ENCODE peak calls at places on chromosomes 2 and 18, in six cellular contexts. P is IMR-90, V is mesendoderm, U is neuronal stem cell, X is H9, O is H1. Z is an unnamed sample. For H3K79me1, the result is how much of the 10 kb centered on the place peaks cover.

GRCh38 chr2:35347561-35347960 is 1008.0 kb upstream of the CRIM1 start:
- DNase-seq in P (no peak), U (no peak), X (no peak), V (no peak), O (no peak), Z (no peak)

GRCh38 chr2:63023444-63023843 is 27.2 kb upstream of the OTX1 start:
- DNase-seq in O (no peak), X (peak), P (peak), V (peak), U (no peak), Z (peak)

GRCh38 chr2:124542932-124543640 is 518.0 kb downstream of the CNTNAP5 start:
- DNase-seq in P (no peak), X (no peak), U (no peak), V (no peak), O (no peak), Z (no peak)

GRCh38 chr2:105711394-105711793 is 33.3 kb upstream of the NCK2 start:
- DNase-seq in U (no peak), P (no peak), O (no peak), X (no peak), V (no peak), Z (no peak)

GRCh38 chr2:185990861-185991525 is 252.4 kb downstream of the FSIP2 start:
- DNase-seq in O (no peak), P (peak), U (no peak), V (peak), X (no peak), Z (peak)

GRCh38 chr2:200575957-200576356 is 9.9 kb upstream of the AOX1 start:
- DNase-seq in O (no peak), X (no peak), V (no peak), U (no peak), P (peak), Z (peak)

GRCh38 chr2:18268400-18268799 is 292.1 kb downstream of the RDH14 start:
- DNase-seq in O (no peak), V (no peak), X (no peak), P (peak), U (no peak), Z (no peak)

GRCh38 chr2:63840081-63840784 is 1.5 kb upstream of the UGP2 start:
- DNase-seq in U (peak), O (no peak), P (no peak), V (peak), X (no peak), Z (peak)

GRCh38 chr2:70828914-70829824 is 6.4 kb downstream of the CD207 start:
- DNase-seq in U (no peak), P (peak), V (no peak), X (no peak), O (no peak), Z (no peak)

GRCh38 chr18:79411614-79412526 is 16.1 kb downstream of the NFATC1 start:
- DNase-seq in V (no peak), O (no peak), X (no peak), P (no peak), U (no peak), Z (no peak)

GRCh38 chr2:26864646-26865045 is 16.7 kb downstream of the DPYSL5 start:
- DNase-seq in V (no peak), X (no peak), P (no peak), U (no peak), O (no peak), Z (no peak)

DNA sequence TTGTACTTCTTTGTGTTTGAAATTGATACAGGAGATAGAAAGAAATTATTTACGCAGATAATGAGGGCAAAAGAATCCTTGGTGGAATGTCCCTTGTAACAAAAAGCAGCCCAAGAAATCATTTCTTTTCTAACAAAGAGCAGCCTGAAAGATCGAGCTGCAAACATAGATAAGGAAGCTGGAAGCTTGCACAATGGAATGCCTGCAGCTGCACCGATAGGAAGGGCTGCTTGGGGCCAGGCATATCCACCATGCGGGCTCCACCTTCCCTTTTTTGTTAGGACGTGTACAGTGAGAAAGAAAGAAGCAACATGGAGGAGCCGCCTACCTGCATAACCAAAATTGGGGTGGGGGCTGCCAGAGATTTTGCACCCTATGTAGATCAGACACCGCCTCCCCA is 568.7 kb downstream of the METTL4 start:
- DNase-seq in P (no peak), O (peak), U (peak), V (peak), X (no peak), Z (no peak)
- H3K9ac ChIP-seq in P (no peak), O (no peak), U (no peak), V (no peak), X (no peak), Z (no peak)

GRCh38 chr18:48875314-48875941 is 75.3 kb downstream of the SMAD7 start:
- DNase-seq in X (no peak), O (no peak), P (no peak), V (no peak), U (no peak), Z (no peak)

GRCh38 chr18:48874701-48875162 is 76.0 kb downstream of the SMAD7 start:
- DNase-seq in U (no peak), O (no peak), P (no peak), V (no peak), X (no peak), Z (no peak)

GRCh38 chr18:48874233-48874632 is 76.5 kb downstream of the SMAD7 start:
- DNase-seq in O (no peak), X (no peak), P (no peak), V (no peak), U (no peak), Z (no peak)

GRCh38 chr18:48876590-48876989 is 74.2 kb downstream of the SMAD7 start:
- DNase-seq in O (no peak), V (no peak), U (no peak), P (no peak), X (no peak), Z (no peak)

GRCh38 chr18:48875942-48876511 is 74.7 kb downstream of the SMAD7 start:
- DNase-seq in V (peak), O (no peak), U (no peak), P (no peak), X (peak), Z (peak)
- H3K79me1 ChIP-seq in V (under half), O (under half), U (under half), P (under half), X (under half), Z (under half)

GRCh38 chr2:13652531-13653313 is 936.0 kb downstream of the TRIB2 start:
- DNase-seq in P (peak), U (no peak), O (no peak), X (peak), V (peak), Z (peak)
- H3K9ac ChIP-seq in P (no peak), U (no peak), O (no peak), X (no peak), V (no peak), Z (peak)

DNA sequence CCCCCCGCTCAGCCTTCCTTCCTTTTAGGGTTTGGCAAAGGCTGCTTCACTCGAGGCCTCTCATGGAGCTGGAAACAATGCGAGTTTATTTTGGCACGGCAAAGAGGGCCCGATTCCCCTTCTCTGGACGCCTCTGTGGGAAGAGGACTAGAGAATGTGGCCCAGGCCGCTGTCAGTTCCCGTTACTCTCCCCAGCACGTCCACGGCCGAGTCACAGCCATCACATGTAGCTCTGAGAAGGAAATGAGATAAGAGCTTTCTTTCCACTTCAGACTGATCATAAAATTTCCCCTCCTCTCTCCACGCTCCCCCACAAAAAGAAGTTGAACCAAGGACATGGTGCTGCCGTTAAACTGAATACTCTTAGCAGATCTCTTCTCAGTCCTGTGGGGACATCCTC is 101.4 kb downstream of the MCFD2 start:
- DNase-seq in X (no peak), P (peak), V (no peak), O (no peak), U (no peak), Z (no peak)
- H3K79me1 ChIP-seq in X (under half), P (under half), V (under half), O (under half), U (under half), Z (under half)

GRCh38 chr2:9985531-9985930 is 34.0 kb downstream of the GRHL1 start:
- DNase-seq in V (no peak), X (no peak), U (no peak), O (no peak), P (no peak), Z (no peak)
- H3K9ac ChIP-seq in V (no peak), X (no peak), U (no peak), O (no peak), P (no peak), Z (peak)

DNA sequence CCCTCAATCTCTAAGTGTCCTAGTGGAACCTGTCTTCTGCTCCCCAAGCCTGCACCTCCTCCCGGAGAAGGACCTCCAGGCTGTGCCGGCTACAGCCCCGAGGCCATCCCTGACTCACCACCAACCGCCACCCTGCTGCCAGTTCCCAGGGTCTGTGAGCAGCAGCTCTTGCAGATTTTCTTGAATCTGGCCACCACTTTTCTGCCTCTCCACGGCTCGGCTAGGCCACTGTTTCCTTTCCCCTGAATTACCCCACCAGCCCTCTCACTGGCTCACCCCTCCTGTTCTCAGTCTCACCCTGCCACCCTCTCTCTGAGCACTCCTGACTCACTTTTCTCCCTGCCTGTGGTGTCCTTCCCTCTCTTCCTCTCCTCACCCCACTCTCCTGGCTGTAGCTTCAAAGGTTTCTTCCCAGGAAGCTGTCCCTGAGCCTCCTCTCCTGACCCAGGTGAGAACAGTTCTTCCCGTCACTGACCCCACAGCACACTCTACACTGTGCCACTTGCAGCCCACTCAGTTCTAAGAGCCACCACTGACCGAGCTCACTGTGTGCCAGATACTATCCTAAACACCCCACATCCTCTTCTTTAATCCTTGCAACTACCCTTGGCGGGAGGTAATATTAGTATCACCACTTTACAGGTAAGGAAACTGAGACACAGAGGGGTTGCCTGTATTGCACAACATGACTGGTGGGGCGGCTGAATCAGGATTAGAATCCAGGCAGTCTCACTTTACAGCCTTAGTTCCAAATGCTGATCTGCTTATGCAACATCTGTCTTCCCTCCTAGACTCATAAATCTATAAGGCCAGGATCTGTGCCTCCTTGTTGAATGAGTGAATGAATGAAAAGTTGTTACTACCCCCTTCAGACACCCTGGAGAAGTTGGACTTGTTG is 111.6 kb downstream of the SMAD7 start:
- DNase-seq in X (no peak), V (no peak), U (no peak), P (peak), O (no peak), Z (peak)
- H3K79me1 ChIP-seq in X (under half), V (under half), U (under half), P (half or more), O (under half), Z (under half)

Z was measured in mesenchymal stem cell.